ENCODE peak calls at places on chromosomes 5 and 9, in nine cellular contexts. O is neural progenitor cell, A is heart right ventricle, I is dorsolateral prefrontal cortex, T is ovary, B is bronchial epithelial cell, Q is HepG2, S is A673, M is heart left ventricle. V is an unnamed sample.
A peak's percentile ranks its signal among the peaks of the same experiment; 100 is the strongest.

GRCh38 chr9:109035684-109036423 is 22.6 kb upstream of the CTNNAL1 start:
- DNase-seq in T (peak; percentile 85), S (peak; percentile 73), M (peak; percentile 41), I (no peak), A (peak; percentile 30), O (no peak), Q (peak; percentile 90), B (peak; percentile 85), V (peak; percentile 90)

GRCh38 chr9:108776920-108777650 is 78.7 kb downstream of the ACTL7B start:
- DNase-seq in M (no peak), Q (peak; percentile 81), S (no peak), I (no peak), O (no peak), T (no peak), A (no peak), B (peak; percentile 59), V (no peak)

GRCh38 chr9:121372563-121373400 is 2.7 kb upstream of the STOM start:
- DNase-seq in S (no peak), O (no peak), M (peak; percentile 39), I (no peak), B (peak; percentile 98), Q (peak; percentile 94), A (no peak), T (peak; percentile 38), V (no peak)

GRCh38 chr9:93582115-93582514 is 5.7 kb downstream of the PHF2 start:
- DNase-seq in T (no peak), O (no peak), I (no peak), S (peak; percentile 61), Q (peak; percentile 47), A (no peak), M (no peak), B (no peak), V (peak; percentile 34)

GRCh38 chr5:163659568-163659902 is 154.1 kb downstream of the MAT2B start:
- DNase-seq in A (no peak), O (no peak), S (no peak), T (no peak), M (no peak), Q (no peak), B (no peak), I (no peak), V (no peak)

GRCh38 chr9:131982683-131983239 is 96.9 kb downstream of the MED27 start:
- DNase-seq in B (no peak), A (no peak), O (no peak), M (no peak), S (peak; percentile 39), I (no peak), Q (no peak), T (no peak), V (no peak)

GRCh38 chr5:170418736-170419135 is 29.6 kb upstream of the KCNMB1 start:
- DNase-seq in A (no peak), I (no peak), B (no peak), M (no peak), Q (no peak), O (no peak), T (no peak), S (no peak), V (no peak)

GRCh38 chr5:116002116-116002906 is 30.0 kb upstream of the ARL14EPL start:
- DNase-seq in O (no peak), I (no peak), M (no peak), B (peak; percentile 14), Q (no peak), T (no peak), S (no peak), A (no peak), V (no peak)

GRCh38 chr5:35736280-35736679 is 118.6 kb downstream of the SPEF2 start:
- DNase-seq in M (no peak), A (no peak), Q (no peak), T (no peak), I (no peak), B (no peak), O (no peak), S (no peak), V (no peak)

GRCh38 chr5:108387756-108388155 is 5.9 kb upstream of the FBXL17 start:
- DNase-seq in B (no peak), T (no peak), M (no peak), S (no peak), Q (no peak), I (no peak), O (no peak), A (no peak), V (no peak)

GRCh38 chr5:123358751-123359150 is 64.5 kb downstream of the CEP120 start:
- DNase-seq in O (no peak), S (no peak), B (no peak), A (no peak), Q (no peak), M (no peak), T (no peak), I (no peak), V (no peak)

GRCh38 chr5:18102733-18103132 is 468.5 kb downstream of the TAF11L14 start:
- DNase-seq in O (peak; percentile 17), Q (no peak), B (no peak), S (no peak), T (no peak), M (no peak), A (no peak), I (no peak), V (no peak)

GRCh38 chr9:9730174-9730573 is 882.6 kb downstream of the PTPRD start:
- DNase-seq in S (no peak), T (no peak), A (no peak), O (no peak), Q (no peak), I (no peak), B (no peak), M (no peak), V (no peak)

GRCh38 chr5:96852769-96853168 is 23.5 kb upstream of the ERAP2 start:
- DNase-seq in B (no peak), A (no peak), I (no peak), T (no peak), Q (no peak), S (peak; percentile 44), M (no peak), O (no peak), V (no peak)

GRCh38 chr5:179321206-179321987 is 23.9 kb downstream of the ADAMTS2 start:
- DNase-seq in Q (no peak), A (no peak), B (no peak), I (no peak), T (no peak), S (no peak), M (peak; percentile 19), O (no peak), V (no peak)

GRCh38 chr5:158514353-158514960 is 585.3 kb downstream of the EBF1 start:
- DNase-seq in O (no peak), B (peak; percentile 78), S (no peak), T (no peak), A (no peak), I (no peak), M (no peak), Q (no peak), V (no peak)

GRCh38 chr5:10892911-10893215 is 131.8 kb upstream of the DAP start:
- DNase-seq in T (no peak), I (no peak), S (no peak), O (no peak), A (no peak), M (no peak), B (no peak), Q (no peak), V (no peak)

GRCh38 chr9:136247551-136247916 is 1.9 kb upstream of the QSOX2 start:
- DNase-seq in B (no peak), S (no peak), M (no peak), A (no peak), I (no peak), Q (no peak), O (no peak), T (no peak), V (no peak)

GRCh38 chr5:4345850-4346249 is 750.2 kb downstream of the IRX1 start:
- DNase-seq in A (no peak), B (no peak), O (no peak), T (no peak), Q (no peak), S (no peak), M (no peak), I (no peak), V (no peak)

GRCh38 chr9:110130791-110131416 is 77.1 kb downstream of the C9orf152 start:
- DNase-seq in S (no peak), Q (no peak), A (no peak), I (no peak), T (no peak), B (no peak), M (no peak), O (no peak), V (no peak)

DNA sequence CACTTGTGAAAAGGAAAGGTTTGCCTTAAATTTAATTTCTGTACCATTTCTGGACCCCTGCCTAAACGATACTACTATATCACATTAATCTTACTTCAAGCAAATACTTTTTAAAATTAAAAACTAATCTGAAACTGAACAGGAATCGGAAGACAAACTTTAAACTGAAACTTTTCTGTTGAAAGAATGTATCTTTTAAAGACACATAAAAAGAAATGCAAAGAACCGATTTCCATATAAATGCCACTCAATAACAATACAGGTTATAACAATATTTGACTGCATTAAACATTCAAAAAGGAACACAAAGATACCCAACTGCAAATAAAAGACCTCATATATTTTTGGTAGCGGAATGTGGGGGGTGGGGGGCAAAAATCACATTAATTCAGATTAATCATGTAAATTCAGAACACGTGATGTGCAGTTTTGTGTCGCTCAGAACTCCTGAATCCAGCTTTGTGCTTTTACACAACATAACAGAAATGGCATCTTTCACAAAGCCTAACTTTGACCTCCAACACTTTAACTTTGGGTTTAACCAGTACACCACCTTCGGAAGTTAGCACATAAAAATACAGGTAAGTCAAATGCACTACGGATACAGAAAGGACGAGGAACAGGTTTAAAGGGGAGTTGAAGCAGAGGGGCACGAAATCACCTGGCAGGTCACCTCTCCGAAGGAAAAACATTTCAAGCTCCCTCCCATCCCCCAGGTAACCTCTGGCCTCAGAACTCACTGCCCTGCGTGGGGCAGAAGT is 912 bp downstream of the LIFR start:
- DNase-seq in M (no peak), B (no peak), A (no peak), I (no peak), Q (no peak), O (no peak), S (no peak), T (no peak), V (no peak)
- H3K4me3 ChIP-seq in M (peak overlapping the region; percentile 92), B (peak overlapping the region; percentile 74), A (peak overlapping the region; percentile 78), I (peak overlapping the region; percentile 76), Q (peak overlapping the region; percentile 91), O (peak overlapping the region; percentile 83), S (peak overlapping the region; percentile 73), T (peak overlapping the region; percentile 93), V (peak overlapping the region; percentile 97)

GRCh38 chr5:140083120-140083519 is 30.8 kb upstream of the PURA start:
- DNase-seq in M (no peak), A (no peak), I (no peak), Q (no peak), O (no peak), B (no peak), T (no peak), S (no peak), V (no peak)
- H3K27me3 ChIP-seq in M (no peaks in the 10 kb centered on the region), A (no peaks in the 10 kb centered on the region), I (no peaks in the 10 kb centered on the region), Q (peaks cover 4% of the 10 kb centered on the region), O (peaks cover 95% of the 10 kb centered on the region), B (no peaks in the 10 kb centered on the region), T (no peaks in the 10 kb centered on the region), S (peaks cover 26% of the 10 kb centered on the region), V (no peaks in the 10 kb centered on the region)

GRCh38 chr9:137433349-137433915 is 7.7 kb downstream of the ENTPD8 start:
- DNase-seq in O (no peak), B (no peak), A (no peak), I (no peak), S (no peak), T (no peak), Q (no peak), M (peak; percentile 28), V (no peak)
- TF ChIP-seq CTCF in O (no peak), B (no peak), A (no peak), I (no peak), S (no peak), T (no peak), Q (no peak), M (no peak), V (no peak)

GRCh38 chr9:88994820-88995180 is 3.5 kb downstream of the S1PR3 start:
- DNase-seq in I (no peak), T (no peak), Q (no peak), S (no peak), O (no peak), A (no peak), B (no peak), M (no peak), V (peak; percentile 67)
- H3K4me3 ChIP-seq in I (no peak overlapping the region), T (no peak overlapping the region), Q (no peak overlapping the region), S (no peak overlapping the region), O (no peak overlapping the region), A (peak overlapping the region; percentile 64), B (no peak overlapping the region), M (peak overlapping the region; percentile 73), V (no peak overlapping the region)